ENCODE peak calls at places on chromosomes 7 and 10, in four cellular contexts. O is SK-N-SH, R is trophoblast cell, U is fibroblast of lung. P is an unnamed sample.

GRCh38 chr10:27743736-27744477 is 1.7 kb downstream of the MKX start:
- DNase-seq in O (peak), R (no peak), U (peak), P (peak)

GRCh38 chr10:21369697-21370096 is 155.8 kb downstream of the SKIDA1 start:
- DNase-seq in O (no peak), R (no peak), U (peak), P (peak)

GRCh38 chr10:87585565-87586514 is 73.8 kb upstream of the PAPSS2 start:
- DNase-seq in O (no peak), R (peak), U (no peak), P (peak)

GRCh38 chr10:75408911-75409885 is 7.6 kb upstream of the ZNF503 start:
- DNase-seq in O (peak), R (no peak), U (no peak), P (peak)

GRCh38 chr7:4738711-4739527 is 36.5 kb upstream of the AP5Z1 start:
- DNase-seq in O (peak), R (peak), U (peak), P (peak)

GRCh38 chr10:78953124-78954008 is 115.4 kb upstream of the ZMIZ1 start:
- DNase-seq in O (no peak), R (no peak), U (peak), P (peak)

GRCh38 chr7:99036531-99037175 is 107.3 kb downstream of the SMURF1 start:
- DNase-seq in O (peak), R (no peak), U (peak), P (peak)

GRCh38 chr7:7183833-7184463 is 1.6 kb downstream of the C1GALT1 start:
- DNase-seq in O (no peak), R (no peak), U (peak), P (peak)

GRCh38 chr10:119198438-119198837 is 8.9 kb upstream of the GRK5 start:
- DNase-seq in O (no peak), R (no peak), U (no peak), P (no peak)

GRCh38 chr7:107593025-107593410 is 13.0 kb downstream of the BCAP29 start:
- DNase-seq in O (no peak), R (no peak), U (no peak), P (no peak)

GRCh38 chr10:33211123-33211878 is 123.2 kb downstream of the NRP1 start:
- DNase-seq in O (peak), R (no peak), U (peak), P (peak)

GRCh38 chr10:123795196-123795780 is 96.3 kb downstream of the CPXM2 start:
- DNase-seq in O (no peak), R (no peak), U (no peak), P (no peak)

GRCh38 chr7:27134392-27134791 is 3.8 kb upstream of the HOXA4 start:
- DNase-seq in O (no peak), R (no peak), U (peak), P (peak)

GRCh38 chr7:116578526-116578925 is 53.7 kb downstream of the CAV1 start:
- DNase-seq in O (no peak), R (peak), U (no peak), P (peak)

GRCh38 chr10:99394761-99395386 is 35.5 kb downstream of the GOT1 start:
- DNase-seq in O (no peak), R (no peak), U (no peak), P (no peak)

GRCh38 chr7:152590481-152590880 is 85.5 kb downstream of the XRCC2 start:
- DNase-seq in O (no peak), R (no peak), U (no peak), P (no peak)

GRCh38 chr10:5975641-5976473 is 1.5 kb downstream of the IL15RA start:
- DNase-seq in O (no peak), R (peak), U (peak), P (peak)

GRCh38 chr7:116232920-116233319 is 22.6 kb downstream of the TES start:
- DNase-seq in O (no peak), R (no peak), U (no peak), P (peak)

GRCh38 chr10:33887188-33887587 is 552.7 kb upstream of the NRP1 start:
- DNase-seq in O (no peak), R (no peak), U (no peak), P (no peak)

GRCh38 chr7:105697753-105698152 is 116.5 kb upstream of the EFCAB10 start:
- DNase-seq in O (no peak), R (no peak), U (no peak), P (no peak)

GRCh38 chr10:62559481-62560206 is 185.5 kb downstream of the ZNF365 start:
- DNase-seq in O (no peak), R (no peak), U (no peak), P (peak)

GRCh38 chr10:7300327-7300726 is 110.5 kb downstream of the SFMBT2 start:
- DNase-seq in O (peak), R (no peak), U (peak), P (peak)

GRCh38 chr7:116711790-116712189 is 39.8 kb downstream of the MET start:
- DNase-seq in O (no peak), R (no peak), U (no peak), P (no peak)

GRCh38 chr7:35424869-35425495 is 171.1 kb upstream of the TBX20 start:
- DNase-seq in O (peak), R (peak), U (peak), P (peak)

GRCh38 chr10:100022403-100022802 is 12.7 kb upstream of the DNMBP start:
- DNase-seq in O (no peak), R (no peak), U (peak), P (no peak)

GRCh38 chr7:107563072-107563760 is 504 bp downstream of the COG5 start:
- DNase-seq in O (peak), R (no peak), U (no peak), P (no peak)

GRCh38 chr10:47222461-47222860 is 77.5 kb upstream of the GDF10 start:
- DNase-seq in O (no peak), R (no peak), U (no peak), P (no peak)

GRCh38 chr7:150976529-150977381 is 1.4 kb downstream of the KCNH2 start:
- DNase-seq in O (peak), R (no peak), U (no peak), P (no peak)

GRCh38 chr7:128003787-128004186 is 27.4 kb downstream of the LRRC4 start:
- DNase-seq in O (no peak), R (no peak), U (no peak), P (no peak)

GRCh38 chr10:109964318-109964717 is 41.0 kb upstream of the XPNPEP1 start:
- DNase-seq in O (no peak), R (no peak), U (no peak), P (no peak)

GRCh38 chr7:159136013-159136412 is 8.7 kb downstream of the VIPR2 start:
- DNase-seq in O (no peak), R (no peak), U (no peak), P (no peak)

GRCh38 chr7:103795112-103795511 is 194.3 kb downstream of the RELN start:
- DNase-seq in O (no peak), R (no peak), U (no peak), P (no peak)

GRCh38 chr7:78734626-78735025 is 718.8 kb downstream of the MAGI2 start:
- DNase-seq in O (no peak), R (no peak), U (no peak), P (no peak)

GRCh38 chr10:94042001-94042813 is 48.5 kb downstream of the PLCE1 start:
- DNase-seq in O (no peak), R (no peak), U (peak), P (peak)

GRCh38 chr7:25557379-25557916 is 329.2 kb upstream of the NPVF start:
- DNase-seq in O (no peak), R (no peak), U (no peak), P (no peak)

GRCh38 chr10:28397229-28397628 is 94.4 kb upstream of the MPP7 start:
- DNase-seq in O (no peak), R (no peak), U (no peak), P (no peak)

GRCh38 chr7:150835702-150836280 is 16.5 kb upstream of the AOC1 start:
- DNase-seq in O (no peak), R (no peak), U (no peak), P (no peak)

GRCh38 chr10:70265032-70265689 is 18.6 kb downstream of the NPFFR1 start:
- DNase-seq in O (peak), R (no peak), U (no peak), P (no peak)

GRCh38 chr10:70266056-70266455 is 17.7 kb downstream of the NPFFR1 start:
- DNase-seq in O (no peak), R (no peak), U (no peak), P (no peak)

GRCh38 chr10:70266701-70267100 is 17.1 kb downstream of the NPFFR1 start:
- DNase-seq in O (no peak), R (no peak), U (no peak), P (no peak)

GRCh38 chr10:70268376-70268775 is 15.4 kb downstream of the NPFFR1 start:
- DNase-seq in O (no peak), R (no peak), U (no peak), P (no peak)

GRCh38 chr10:70267161-70267933 is 16.5 kb downstream of the NPFFR1 start:
- DNase-seq in O (no peak), R (peak), U (peak), P (peak)
- H3K4me2 ChIP-seq in O (peak), R (no peak), U (peak), P (no peak)

GRCh38 chr7:95279417-95279816 is 44.9 kb downstream of the PON1 start:
- DNase-seq in O (no peak), R (no peak), U (no peak), P (no peak)
- H3K4me2 ChIP-seq in O (no peak), R (no peak), U (no peak), P (no peak)

GRCh38 chr10:118102116-118102515 is 55.4 kb upstream of the RAB11FIP2 start:
- DNase-seq in O (no peak), R (no peak), U (no peak), P (no peak)
- H3K4me2 ChIP-seq in O (no peak), R (no peak), U (no peak), P (no peak)

GRCh38 chr7:901388-902154 is 25.2 kb downstream of the GET4 start:
- DNase-seq in O (peak), R (no peak), U (peak), P (peak)
- H3K4me2 ChIP-seq in O (peak), R (peak), U (no peak), P (peak)

DNA sequence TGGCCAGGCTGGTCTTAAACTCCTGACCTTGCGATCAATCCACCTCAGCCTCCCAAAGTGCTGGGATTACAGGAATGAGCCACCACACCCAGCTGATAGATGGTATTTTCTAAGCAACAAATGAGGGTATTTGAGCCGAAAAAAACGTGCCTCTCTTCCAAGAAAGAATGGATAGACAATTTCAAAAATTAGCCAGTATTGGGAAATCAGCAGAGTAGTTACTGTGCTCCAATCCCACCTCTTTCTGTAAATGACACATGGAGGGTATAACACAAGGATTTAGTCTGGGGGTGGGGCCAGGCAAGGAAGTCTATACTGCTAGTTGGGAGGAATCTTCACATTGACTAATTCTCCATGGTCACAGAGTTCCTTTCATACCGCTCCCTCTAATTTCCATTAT is 9.2 kb upstream of the BPGM start:
- DNase-seq in O (no peak), R (peak), U (no peak), P (no peak)
- H3K4me2 ChIP-seq in O (no peak), R (no peak), U (no peak), P (no peak)

GRCh38 chr7:44145969-44146897 is 5.1 kb upstream of the MYL7 start:
- DNase-seq in O (peak), R (no peak), U (peak), P (peak)
- H3K4me2 ChIP-seq in O (peak), R (peak), U (peak), P (peak)